ENCODE peak calls at places on chromosomes 2 and 18, in eight cellular contexts. U, F, Z, Y, T, K, P and R are unnamed samples. For H3K9me3, the result is how much of the 10 kb centered on the place peaks cover.

GRCh38 chr2:108920686-108921085 is 68.3 kb downstream of the EDAR start:
- DNase-seq in U (no peak), F (peak), Z (no peak), Y (no peak), T (no peak), K (no peak), P (no peak), R (no peak)

GRCh38 chr2:17981936-17982335 is 103.5 kb downstream of the KCNS3 start:
- DNase-seq in U (no peak), F (no peak), Z (no peak), Y (no peak), T (no peak), K (no peak), P (no peak), R (no peak)

GRCh38 chr2:126756125-126756524 is 100.2 kb downstream of the GYPC start:
- DNase-seq in U (no peak), F (no peak), Z (no peak), Y (no peak), T (no peak), K (no peak), P (no peak), R (no peak)

GRCh38 chr2:163657257-163657656 is 78.6 kb downstream of the FIGN start:
- DNase-seq in U (no peak), F (no peak), Z (no peak), Y (no peak), T (no peak), K (no peak), P (no peak), R (no peak)

GRCh38 chr2:17849260-17849659 is 29.2 kb upstream of the KCNS3 start:
- DNase-seq in U (no peak), F (no peak), Z (no peak), Y (no peak), T (no peak), K (no peak), P (no peak), R (no peak)

GRCh38 chr2:85413592-85414421 is 3.6 kb upstream of the CAPG start:
- DNase-seq in U (no peak), F (no peak), Z (no peak), Y (peak), T (no peak), K (peak), P (peak), R (no peak)

GRCh38 chr2:236743623-236744280 is 174.1 kb downstream of the ACKR3 start:
- DNase-seq in U (no peak), F (no peak), Z (no peak), Y (no peak), T (no peak), K (no peak), P (no peak), R (no peak)

GRCh38 chr18:75981102-75981501 is 513.9 kb downstream of the ZNF516 start:
- DNase-seq in U (no peak), F (no peak), Z (no peak), Y (no peak), T (no peak), K (no peak), P (no peak), R (no peak)

GRCh38 chr18:35641467-35641866 is 59.9 kb downstream of the GALNT1 start:
- DNase-seq in U (no peak), F (no peak), Z (no peak), Y (no peak), T (no peak), K (no peak), P (no peak), R (no peak)

GRCh38 chr2:9336209-9336533 is 87.2 kb downstream of the ITGB1BP1 start:
- DNase-seq in U (peak), F (no peak), Z (no peak), Y (no peak), T (no peak), K (no peak), P (no peak), R (peak)

GRCh38 chr2:202408546-202409140 is 32.5 kb downstream of the BMPR2 start:
- DNase-seq in U (no peak), F (no peak), Z (no peak), Y (no peak), T (no peak), K (no peak), P (no peak), R (no peak)

GRCh38 chr2:55862673-55863390 is 60.8 kb downstream of the EFEMP1 start:
- DNase-seq in U (no peak), F (peak), Z (peak), Y (peak), T (no peak), K (no peak), P (no peak), R (no peak)

GRCh38 chr18:54775686-54776085 is 52.6 kb upstream of the RAB27B start:
- DNase-seq in U (no peak), F (no peak), Z (peak), Y (no peak), T (no peak), K (peak), P (no peak), R (no peak)

GRCh38 chr2:81979051-81979450 is 1674.5 kb upstream of the LRRTM1 start:
- DNase-seq in U (no peak), F (no peak), Z (no peak), Y (no peak), T (no peak), K (no peak), P (no peak), R (no peak)

GRCh38 chr2:17398770-17399169 is 119.5 kb downstream of the RAD51AP2 start:
- DNase-seq in U (no peak), F (no peak), Z (no peak), Y (no peak), T (no peak), K (no peak), P (no peak), R (no peak)

GRCh38 chr18:78912862-78913261 is 66.8 kb upstream of the SALL3 start:
- DNase-seq in U (no peak), F (no peak), Z (no peak), Y (no peak), T (peak), K (no peak), P (no peak), R (no peak)

GRCh38 chr2:31831585-31831984 is 179.2 kb downstream of the MEMO1 start:
- DNase-seq in U (no peak), F (no peak), Z (no peak), Y (no peak), T (no peak), K (no peak), P (no peak), R (no peak)

GRCh38 chr2:127228102-127228501 is 8.0 kb upstream of the CYP27C1 start:
- DNase-seq in U (no peak), F (no peak), Z (no peak), Y (no peak), T (no peak), K (no peak), P (no peak), R (no peak)

GRCh38 chr2:213216461-213216860 is 65.0 kb upstream of the IKZF2 start:
- DNase-seq in U (no peak), F (no peak), Z (no peak), Y (no peak), T (no peak), K (no peak), P (no peak), R (no peak)

GRCh38 chr2:70385966-70386595 is 84.2 kb upstream of the FAM136A start:
- DNase-seq in U (no peak), F (no peak), Z (no peak), Y (no peak), T (no peak), K (no peak), P (no peak), R (no peak)

GRCh38 chr2:121722479-121722878 is 14.2 kb downstream of the NIFK start:
- DNase-seq in U (no peak), F (no peak), Z (peak), Y (no peak), T (no peak), K (no peak), P (no peak), R (no peak)

GRCh38 chr2:69082430-69082997 is 69.5 kb downstream of the ANTXR1 start:
- DNase-seq in U (peak), F (no peak), Z (peak), Y (peak), T (no peak), K (peak), P (peak), R (no peak)

GRCh38 chr2:236680461-236680860 is 110.8 kb downstream of the ACKR3 start:
- DNase-seq in U (no peak), F (no peak), Z (no peak), Y (no peak), T (no peak), K (no peak), P (no peak), R (no peak)

GRCh38 chr18:29123706-29124530 is 947.0 kb upstream of the CDH2 start:
- DNase-seq in U (no peak), F (no peak), Z (no peak), Y (no peak), T (no peak), K (no peak), P (no peak), R (no peak)

GRCh38 chr2:233473878-233474277 is 92.7 kb downstream of the USP40 start:
- DNase-seq in U (no peak), F (no peak), Z (no peak), Y (no peak), T (no peak), K (no peak), P (no peak), R (no peak)

GRCh38 chr2:233477548-233478433 is 88.8 kb downstream of the USP40 start:
- DNase-seq in U (no peak), F (no peak), Z (no peak), Y (no peak), T (peak), K (no peak), P (no peak), R (no peak)

GRCh38 chr2:233476083-233476410 is 90.5 kb downstream of the USP40 start:
- DNase-seq in U (no peak), F (no peak), Z (no peak), Y (no peak), T (no peak), K (no peak), P (no peak), R (peak)

GRCh38 chr2:233479616-233480489 is 86.7 kb downstream of the USP40 start:
- DNase-seq in U (no peak), F (no peak), Z (no peak), Y (no peak), T (peak), K (no peak), P (no peak), R (peak)

GRCh38 chr2:233476651-233477547 is 89.7 kb downstream of the USP40 start:
- DNase-seq in U (no peak), F (no peak), Z (no peak), Y (no peak), T (peak), K (no peak), P (no peak), R (no peak)
- H3K4me3 ChIP-seq in U (no peak), F (no peak), Z (no peak), Y (no peak), T (no peak), K (no peak), P (no peak), R (no peak)

GRCh38 chr2:239311132-239312040 is 89.4 kb downstream of the HDAC4 start:
- DNase-seq in U (no peak), F (peak), Z (no peak), Y (peak), T (peak), K (peak), P (peak), R (peak)
- TF ChIP-seq POLR2A in U (no peak), F (peak), Z (no peak), Y (no peak), T (no peak), K (no peak), P (no peak), R (no peak)

DNA sequence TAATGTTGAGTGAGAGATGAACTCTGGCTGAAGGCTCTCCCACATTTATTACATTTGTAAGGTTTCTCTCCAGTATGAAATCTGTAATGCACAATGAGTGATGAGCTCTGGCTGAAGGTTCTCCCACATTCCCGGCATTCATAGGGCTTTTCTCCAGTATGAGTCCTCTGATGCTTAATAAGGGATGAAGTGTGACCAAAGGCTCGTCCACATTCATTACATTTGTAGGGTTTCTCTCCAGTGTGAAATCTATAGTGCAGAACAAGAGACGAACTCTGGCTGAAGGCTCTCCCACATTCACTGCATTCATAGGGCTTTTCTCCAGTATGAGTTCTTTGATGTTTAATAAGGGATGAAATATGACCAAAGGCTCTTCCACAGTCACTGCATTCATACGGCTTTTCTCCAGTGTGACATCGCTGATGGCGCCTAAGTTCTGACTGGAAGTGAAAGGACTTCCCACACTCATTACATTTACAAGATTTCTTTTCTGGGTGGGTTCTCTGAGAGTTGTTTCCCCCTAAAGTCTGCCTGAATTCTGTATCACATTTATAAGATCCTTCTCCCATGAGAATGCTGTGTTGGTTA is 10.2 kb downstream of the ZNF514 start:
- DNase-seq in U (no peak), F (no peak), Z (peak), Y (no peak), T (no peak), K (no peak), P (no peak), R (no peak)
- H3K9me3 ChIP-seq in U (half or more), F (under half), Z (half or more), Y (under half), T (half or more), K (under half), P (under half), R (under half)

DNA sequence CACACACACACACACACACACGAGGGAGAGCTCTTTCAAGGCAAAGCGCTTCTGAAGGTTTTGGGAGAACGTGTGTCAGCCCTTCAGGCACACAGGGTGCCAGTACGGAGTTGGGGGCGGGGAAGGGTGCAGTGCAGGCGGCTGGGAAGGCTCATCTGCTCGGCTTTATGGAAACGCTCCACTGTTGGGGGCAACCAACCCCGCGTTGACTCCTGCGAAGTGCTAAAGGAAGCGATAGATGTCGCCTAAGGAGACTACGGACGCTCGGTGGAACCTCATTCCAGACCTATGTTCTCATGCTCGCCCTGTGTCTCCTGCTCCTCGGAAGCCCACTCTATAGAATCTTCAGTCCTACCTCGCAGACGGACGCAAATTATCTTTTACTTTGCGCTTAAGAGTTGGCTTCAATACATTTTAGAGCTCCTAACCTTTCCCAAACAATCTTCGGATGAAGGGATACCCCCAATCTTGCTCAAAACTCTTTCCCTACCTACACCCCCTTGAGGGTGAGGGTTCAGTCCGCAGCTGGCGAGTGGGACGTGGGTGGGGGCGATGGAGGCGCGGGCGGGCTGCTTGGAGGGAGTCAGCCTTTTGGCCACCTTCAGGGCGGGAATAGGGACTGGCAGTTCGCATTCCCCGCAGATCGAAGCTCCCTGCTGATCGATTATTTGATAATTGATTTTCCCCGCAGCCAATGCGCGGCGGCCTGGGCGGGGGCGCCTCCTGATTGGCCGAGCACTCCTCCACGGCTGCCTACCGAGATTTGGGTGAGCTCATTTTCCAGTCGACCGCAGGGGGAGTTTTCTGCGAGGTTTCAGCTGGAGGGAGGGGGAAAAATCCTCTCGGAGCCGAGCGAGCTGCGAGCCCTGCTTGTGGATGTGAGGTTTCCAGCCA is 1.9 kb upstream of the MEIS1 start:
- DNase-seq in U (peak), F (peak), Z (peak), Y (peak), T (peak), K (peak), P (peak), R (peak)
- H3K4me3 ChIP-seq in U (peak), F (peak), Z (peak), Y (peak), T (peak), K (peak), P (peak), R (peak)

GRCh38 chr2:15591692-15592463 is at the start of gene DDX1:
- DNase-seq in U (peak), F (peak), Z (peak), Y (peak), T (peak), K (peak), P (peak), R (peak)
- TF ChIP-seq POLR2A in U (peak), F (peak), Z (peak), Y (peak), T (peak), K (peak), P (peak), R (peak)

GRCh38 chr2:140880573-140880972 is 1250.2 kb downstream of the LRP1B start:
- DNase-seq in U (no peak), F (no peak), Z (no peak), Y (no peak), T (no peak), K (no peak), P (no peak), R (no peak)

GRCh38 chr2:140873915-140874531 is 1256.8 kb downstream of the LRP1B start:
- DNase-seq in U (no peak), F (no peak), Z (peak), Y (no peak), T (no peak), K (no peak), P (no peak), R (no peak)

DNA sequence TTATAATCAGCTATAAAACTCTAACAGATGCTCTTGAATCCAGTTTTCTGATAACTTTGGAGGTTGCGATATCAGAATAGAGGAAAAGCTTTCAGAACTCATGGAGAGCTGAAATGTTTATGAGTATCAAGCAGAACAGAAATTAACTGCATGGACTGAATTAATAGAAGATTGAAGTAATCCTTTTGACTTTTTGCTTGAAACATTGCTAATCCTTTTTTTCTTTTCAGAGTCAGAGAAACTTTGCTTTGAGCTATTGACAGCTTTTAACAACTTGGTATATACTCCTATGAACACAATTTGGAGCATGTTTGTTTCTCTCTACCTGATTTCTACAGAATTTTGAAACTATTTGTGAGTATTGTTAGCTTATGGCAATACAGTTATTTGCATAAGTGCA is 1254.8 kb downstream of the LRP1B start:
- DNase-seq in U (no peak), F (no peak), Z (no peak), Y (no peak), T (no peak), K (no peak), P (no peak), R (no peak)
- H3K9me3 ChIP-seq in U (under half), F (under half), Z (under half), Y (under half), T (under half), K (under half), P (under half), R (under half)

DNA sequence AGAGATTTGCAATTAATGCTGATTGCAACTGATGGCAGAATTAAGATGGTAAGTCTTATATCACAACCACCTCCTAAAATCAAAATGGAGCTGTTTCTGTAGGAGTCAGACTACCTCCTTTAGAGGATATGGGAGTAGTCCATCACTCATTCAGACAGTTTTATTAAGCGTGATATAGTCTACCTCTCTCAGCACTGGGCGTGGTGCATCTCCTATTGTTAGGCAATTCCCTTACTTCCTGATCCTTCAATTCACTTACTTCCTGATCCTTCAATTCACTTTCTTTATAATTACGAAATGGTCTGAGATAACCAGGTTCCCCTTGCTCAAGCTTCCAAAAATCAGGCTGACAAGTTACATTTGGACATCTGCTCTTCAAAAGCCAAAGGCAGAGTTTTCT is 31.9 kb downstream of the ATP8B1 start:
- DNase-seq in U (no peak), F (no peak), Z (peak), Y (no peak), T (no peak), K (no peak), P (peak), R (no peak)
- H3K4me3 ChIP-seq in U (no peak), F (no peak), Z (no peak), Y (no peak), T (no peak), K (no peak), P (no peak), R (no peak)

GRCh38 chr2:43595603-43596412 is at the start of gene THADA:
- DNase-seq in U (peak), F (peak), Z (peak), Y (peak), T (peak), K (peak), P (peak), R (peak)
- TF ChIP-seq POLR2A in U (peak), F (peak), Z (peak), Y (peak), T (peak), K (peak), P (peak), R (peak)

DNA sequence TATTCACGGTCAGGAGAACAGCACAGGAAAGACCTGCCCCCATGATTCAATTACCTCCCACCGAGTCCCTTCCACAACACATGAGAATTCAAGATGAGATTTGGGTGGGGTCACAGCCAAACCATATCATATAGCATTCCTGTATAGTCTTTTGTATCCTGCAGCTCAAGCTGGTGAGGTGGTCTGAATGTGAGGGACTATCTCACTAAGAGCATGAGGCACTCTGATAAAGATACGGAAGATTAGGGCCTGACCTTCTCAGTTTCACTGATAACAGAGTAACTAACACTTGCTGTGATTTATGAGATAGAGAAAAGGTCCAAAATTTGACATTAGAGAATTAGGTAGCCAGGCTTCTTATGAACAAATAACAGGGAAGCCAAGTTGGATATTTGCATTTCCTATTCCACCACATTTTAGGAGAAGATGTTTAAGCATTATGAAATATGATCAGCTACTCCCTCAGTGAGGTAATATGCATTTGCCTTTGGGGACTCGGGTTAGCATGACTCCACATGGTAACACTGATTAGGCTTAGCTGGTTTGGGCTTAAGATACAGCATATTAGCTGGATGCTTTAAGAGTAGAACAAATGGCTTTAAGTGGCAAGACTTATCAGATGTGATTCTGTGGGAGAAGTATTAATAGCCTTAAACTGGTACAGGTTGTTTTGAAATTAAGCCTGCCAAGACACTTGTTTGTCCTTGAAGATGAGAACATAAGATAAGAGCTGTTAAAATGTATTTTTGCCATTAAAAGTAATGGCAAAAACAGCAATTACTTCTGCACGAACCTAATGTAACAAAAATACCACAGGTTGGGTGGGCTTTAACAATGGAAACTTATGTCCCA is 106.9 kb upstream of the MSTN start:
- DNase-seq in U (no peak), F (no peak), Z (no peak), Y (no peak), T (no peak), K (no peak), P (no peak), R (no peak)
- H3K9me3 ChIP-seq in U (under half), F (under half), Z (under half), Y (under half), T (under half), K (under half), P (under half), R (under half)